ENCODE peak calls at places on chromosomes 12 and 14, in nine cellular contexts. Z is ovary, Q is cardiac muscle cell, P is GM23338, B is HL-60, V is tibial nerve, U is uterus, W is psoas muscle, H is neural progenitor cell. I is an unnamed sample.

GRCh38 chr14:26113930-26114329 is 483.9 kb downstream of the NOVA1 start:
- DNase-seq in Z (no peak), Q (no peak), P (peak), B (no peak), V (no peak), U (no peak), W (no peak), H (no peak), I (no peak)

GRCh38 chr12:25053021-25053271 is 104.0 kb upstream of the BCAT1 start:
- DNase-seq in Z (no peak), Q (no peak), P (no peak), B (no peak), V (no peak), U (no peak), W (no peak), H (no peak), I (no peak)

GRCh38 chr14:65290830-65291229 is 121.7 kb upstream of the FUT8 start:
- DNase-seq in Z (no peak), Q (peak), P (no peak), B (no peak), V (no peak), U (no peak), W (no peak), H (no peak), I (no peak)

GRCh38 chr14:97838986-97839385 is 1041.8 kb downstream of the VRK1 start:
- DNase-seq in Z (no peak), Q (no peak), P (no peak), B (no peak), V (no peak), U (no peak), W (no peak), H (no peak), I (no peak)

GRCh38 chr14:103334644-103335603 is 887 bp downstream of the EIF5 start:
- DNase-seq in Z (peak), Q (peak), P (no peak), B (peak), V (peak), U (peak), W (peak), H (peak), I (peak)

GRCh38 chr14:68405959-68406358 is 386.9 kb downstream of the ZFP36L1 start:
- DNase-seq in Z (no peak), Q (peak), P (no peak), B (no peak), V (no peak), U (no peak), W (no peak), H (no peak), I (no peak)

GRCh38 chr12:17097674-17098073 is 491.7 kb upstream of the LMO3 start:
- DNase-seq in Z (no peak), Q (no peak), P (no peak), B (no peak), V (no peak), U (no peak), W (no peak), H (no peak), I (no peak)

GRCh38 chr12:106154781-106155273 is 16.1 kb upstream of the NUAK1 start:
- DNase-seq in Z (no peak), Q (no peak), P (no peak), B (no peak), V (no peak), U (no peak), W (no peak), H (no peak), I (no peak)

GRCh38 chr12:20361416-20361815 is 6.9 kb upstream of the PDE3A start:
- DNase-seq in Z (no peak), Q (no peak), P (no peak), B (no peak), V (no peak), U (no peak), W (no peak), H (no peak), I (no peak)

GRCh38 chr14:22399776-22400175 is 189.2 kb downstream of the DAD1 start:
- DNase-seq in Z (no peak), Q (no peak), P (no peak), B (no peak), V (no peak), U (no peak), W (no peak), H (no peak), I (no peak)

GRCh38 chr12:85280138-85280983 is at the start of gene ALX1:
- DNase-seq in Z (peak), Q (peak), P (peak), B (no peak), V (no peak), U (no peak), W (no peak), H (peak), I (no peak)

GRCh38 chr12:22409071-22409951 is 74.8 kb upstream of the ST8SIA1 start:
- DNase-seq in Z (no peak), Q (no peak), P (no peak), B (no peak), V (no peak), U (no peak), W (no peak), H (no peak), I (peak)

GRCh38 chr12:50103767-50104321 is at the start of gene GPD1:
- DNase-seq in Z (peak), Q (peak), P (peak), B (no peak), V (peak), U (peak), W (peak), H (peak), I (peak)

GRCh38 chr12:25959069-25959961 is 833 bp downstream of the RASSF8 start:
- DNase-seq in Z (peak), Q (peak), P (peak), B (no peak), V (no peak), U (peak), W (peak), H (peak), I (peak)

GRCh38 chr14:53295985-53296582 is 143.0 kb upstream of the DDHD1 start:
- DNase-seq in Z (no peak), Q (peak), P (peak), B (peak), V (no peak), U (no peak), W (no peak), H (peak), I (no peak)

GRCh38 chr14:52166822-52167221 is 98.0 kb upstream of the NID2 start:
- DNase-seq in Z (no peak), Q (no peak), P (no peak), B (no peak), V (no peak), U (no peak), W (no peak), H (no peak), I (no peak)

GRCh38 chr14:34018564-34019244 is 67.8 kb upstream of the EGLN3 start:
- DNase-seq in Z (no peak), Q (peak), P (peak), B (no peak), V (peak), U (peak), W (peak), H (no peak), I (no peak)

GRCh38 chr12:54890339-54890738 is 36.0 kb downstream of the MUCL1 start:
- DNase-seq in Z (no peak), Q (no peak), P (no peak), B (no peak), V (no peak), U (no peak), W (no peak), H (no peak), I (no peak)

GRCh38 chr14:69816216-69816615 is 19.2 kb upstream of the SLC10A1 start:
- DNase-seq in Z (no peak), Q (no peak), P (no peak), B (no peak), V (no peak), U (no peak), W (no peak), H (no peak), I (no peak)

GRCh38 chr12:93847517-93848452 is 170.6 kb downstream of the CRADD start:
- DNase-seq in Z (no peak), Q (no peak), P (no peak), B (peak), V (no peak), U (no peak), W (no peak), H (no peak), I (no peak)

GRCh38 chr14:74211945-74212580 is 27.2 kb upstream of the VSX2 start:
- DNase-seq in Z (no peak), Q (no peak), P (no peak), B (no peak), V (no peak), U (no peak), W (no peak), H (no peak), I (no peak)

GRCh38 chr14:39266871-39267591 is 33.3 kb downstream of the MIA2 start:
- DNase-seq in Z (peak), Q (peak), P (peak), B (peak), V (peak), U (peak), W (peak), H (peak), I (peak)

GRCh38 chr12:73374360-73374759 is 1102.2 kb downstream of the TRHDE start:
- DNase-seq in Z (no peak), Q (no peak), P (no peak), B (no peak), V (no peak), U (no peak), W (no peak), H (no peak), I (no peak)

GRCh38 chr12:3882896-3883564 is 9.8 kb upstream of the PARP11 start:
- DNase-seq in Z (no peak), Q (peak), P (peak), B (no peak), V (no peak), U (no peak), W (no peak), H (no peak), I (no peak)

GRCh38 chr14:63745858-63746425 is 18.1 kb upstream of the SGPP1 start:
- DNase-seq in Z (no peak), Q (no peak), P (no peak), B (peak), V (no peak), U (no peak), W (no peak), H (no peak), I (no peak)

GRCh38 chr14:106872619-106873446 is 1346.5 kb downstream of the TMEM121 start:
- DNase-seq in Z (peak), Q (no peak), P (peak), B (peak), V (no peak), U (no peak), W (peak), H (no peak), I (peak)
- H3K4me3 ChIP-seq in Z (no peak), Q (no peak), P (no peak), B (no peak), V (no peak), U (no peak), W (no peak), H (no peak), I (no peak)

GRCh38 chr12:98372340-98373018 is 142.9 kb upstream of the TMPO start:
- DNase-seq in Z (no peak), Q (no peak), P (peak), B (no peak), V (no peak), U (no peak), W (no peak), H (peak), I (no peak)

GRCh38 chr12:98370976-98371375 is 144.4 kb upstream of the TMPO start:
- DNase-seq in Z (no peak), Q (no peak), P (no peak), B (no peak), V (no peak), U (no peak), W (no peak), H (no peak), I (no peak)

GRCh38 chr12:98373019-98373554 is 142.3 kb upstream of the TMPO start:
- DNase-seq in Z (no peak), Q (peak), P (peak), B (peak), V (no peak), U (no peak), W (no peak), H (peak), I (no peak)

GRCh38 chr12:98371419-98371818 is 144.0 kb upstream of the TMPO start:
- DNase-seq in Z (no peak), Q (peak), P (no peak), B (no peak), V (no peak), U (no peak), W (no peak), H (no peak), I (no peak)

GRCh38 chr12:98373982-98374381 is 141.4 kb upstream of the TMPO start:
- DNase-seq in Z (no peak), Q (peak), P (peak), B (no peak), V (no peak), U (no peak), W (no peak), H (peak), I (no peak)
- TF ChIP-seq CTCF in Z (no peak), Q (peak), P (peak), B (no peak), V (no peak), U (no peak), W (no peak), H (peak), I (no peak)

GRCh38 chr12:53495903-53496751 is 3.1 kb downstream of the MAP3K12 start:
- DNase-seq in Z (peak), Q (peak), P (peak), B (peak), V (peak), U (peak), W (no peak), H (peak), I (no peak)
- H3K27ac ChIP-seq in Z (peak), Q (peak), P (no peak), B (no peak), V (peak), U (peak), W (peak), H (peak), I (peak)

DNA sequence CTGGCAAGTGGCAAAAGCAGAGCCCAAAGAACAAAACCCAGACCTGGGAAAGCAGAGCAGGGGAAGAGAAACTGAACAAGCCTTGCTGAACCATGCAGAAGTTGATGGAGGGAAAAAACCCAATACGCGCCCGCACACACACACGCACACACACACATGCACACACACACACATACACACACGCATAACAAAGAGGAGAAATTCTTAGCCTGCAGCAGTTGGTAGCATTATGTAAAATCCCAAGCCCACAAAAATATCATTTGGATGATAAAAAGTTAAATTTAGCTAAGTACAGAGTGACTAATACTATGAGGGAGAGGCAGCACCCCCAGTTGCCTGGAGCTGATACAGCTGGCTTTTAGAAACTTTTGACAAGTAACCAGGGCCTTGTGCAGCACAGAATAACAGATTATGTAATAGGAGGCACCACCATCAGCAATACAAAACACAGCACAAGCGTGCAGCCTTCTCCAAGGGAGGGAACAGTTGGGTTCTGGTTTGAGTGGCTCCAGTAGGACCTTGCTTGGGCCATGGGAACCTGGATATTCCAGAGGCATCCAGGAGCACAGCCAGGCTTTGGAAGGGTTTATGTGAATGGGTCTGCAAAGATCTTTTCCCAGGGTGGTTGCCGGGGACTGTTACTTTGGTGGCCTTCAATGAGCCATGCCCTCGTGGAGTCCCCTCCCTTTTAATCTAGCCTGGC is 35.3 kb downstream of the PITPNM2 start:
- DNase-seq in Z (peak), Q (peak), P (no peak), B (no peak), V (peak), U (peak), W (peak), H (no peak), I (no peak)
- H3K4me3 ChIP-seq in Z (no peak), Q (no peak), P (no peak), B (no peak), V (no peak), U (no peak), W (no peak), H (no peak), I (no peak)

GRCh38 chr12:80189241-80189640 is 89.9 kb downstream of the OTOGL start:
- DNase-seq in Z (no peak), Q (peak), P (no peak), B (no peak), V (no peak), U (no peak), W (no peak), H (no peak), I (no peak)
- TF ChIP-seq CTCF in Z (no peak), Q (no peak), P (no peak), B (no peak), V (no peak), U (no peak), W (no peak), H (no peak), I (no peak)

GRCh38 chr12:52498971-52499370 is 5.9 kb upstream of the KRT6A start:
- DNase-seq in Z (no peak), Q (no peak), P (no peak), B (no peak), V (no peak), U (no peak), W (no peak), H (no peak), I (no peak)
- H3K27ac ChIP-seq in Z (no peak), Q (no peak), P (no peak), B (no peak), V (peak), U (no peak), W (no peak), H (no peak), I (no peak)

I was measured in left lung.